ENCODE peak calls at places on chromosomes 16 and 17, in five cellular contexts. L is dorsolateral prefrontal cortex, M is fibroblast of lung, Z is tibial artery, Y is OCI-LY7. H is an unnamed sample.

GRCh38 chr16:4991754-4992153 is 33.6 kb downstream of the SEC14L5 start:
- DNase-seq in L (no peak), M (no peak), Z (no peak), Y (no peak), H (no peak)

GRCh38 chr17:77869665-77870132 is 88.8 kb upstream of the TNRC6C start:
- DNase-seq in L (no peak), M (no peak), Z (no peak), Y (peak; percentile 97), H (no peak)

GRCh38 chr17:79633154-79633553 is 22.3 kb upstream of the RBFOX3 start:
- DNase-seq in L (no peak), M (no peak), Z (peak; percentile 14), Y (no peak), H (peak; percentile 4)

GRCh38 chr17:75412455-75413317 is 7.2 kb upstream of the GRB2 start:
- DNase-seq in L (peak; percentile 32), M (peak; percentile 79), Z (peak; percentile 59), Y (peak; percentile 95), H (peak; percentile 51)

GRCh38 chr16:27720731-27721547 is 171.0 kb downstream of the KATNIP start:
- DNase-seq in L (no peak), M (no peak), Z (no peak), Y (no peak), H (no peak)

GRCh38 chr16:85800321-85800669 is 800 bp downstream of the COX4I1 start:
- DNase-seq in L (no peak), M (no peak), Z (no peak), Y (peak; percentile 13), H (no peak)

GRCh38 chr16:23119570-23119969 is 29.7 kb downstream of the USP31 start:
- DNase-seq in L (no peak), M (peak; percentile 58), Z (no peak), Y (no peak), H (no peak)

GRCh38 chr17:49567104-49567521 is 8.6 kb upstream of the NXPH3 start:
- DNase-seq in L (no peak), M (no peak), Z (no peak), Y (no peak), H (no peak)

GRCh38 chr16:14564881-14565687 is 65.0 kb downstream of the PARN start:
- DNase-seq in L (no peak), M (peak; percentile 46), Z (no peak), Y (no peak), H (no peak)

GRCh38 chr17:60224064-60224463 is 74.3 kb downstream of the CA4 start:
- DNase-seq in L (no peak), M (peak; percentile 5), Z (no peak), Y (no peak), H (no peak)

DNA sequence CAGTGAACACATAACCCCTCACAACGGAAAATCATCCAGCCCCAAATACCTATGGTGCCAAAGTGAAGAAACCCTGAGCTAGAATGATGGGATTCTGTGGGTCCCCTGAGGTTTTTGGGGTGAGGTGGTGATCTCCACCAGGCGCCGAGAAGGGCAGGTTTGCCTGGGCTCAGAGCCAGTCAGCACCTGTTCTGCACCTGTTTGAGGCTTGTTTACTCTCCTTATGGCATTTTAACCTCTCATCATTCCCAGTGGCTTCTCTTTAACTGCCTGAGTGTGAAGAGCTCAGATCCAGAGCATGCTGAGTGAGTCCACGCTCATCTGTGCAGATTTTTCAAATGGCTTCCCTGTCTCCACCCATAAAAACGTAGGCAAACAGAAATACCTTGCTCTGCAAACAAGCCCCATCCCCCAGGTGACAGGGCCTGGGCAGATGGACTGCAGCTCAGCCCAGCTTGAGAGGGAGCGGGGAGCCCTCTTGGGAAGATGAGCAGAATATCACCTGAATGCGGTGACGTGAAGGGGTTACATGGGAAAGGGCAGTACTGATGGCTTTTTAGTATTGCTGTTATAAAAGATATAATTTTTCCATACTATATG is 40.1 kb upstream of the CLEC19A start:
- DNase-seq in L (no peak), M (no peak), Z (no peak), Y (no peak), H (no peak)
- TF ChIP-seq CTCF in L (no peak), M (no peak), Z (no peak), Y (no peak), H (no peak)

GRCh38 chr17:67272312-67273050 is 27.5 kb upstream of the HELZ start:
- DNase-seq in L (no peak), M (no peak), Z (no peak), Y (peak; percentile 26), H (no peak)
- TF ChIP-seq CTCF in L (no peak), M (peak; percentile 5), Z (no peak), Y (peak; percentile 66), H (peak; percentile 49)

GRCh38 chr17:29567362-29568330 is 809 bp upstream of the ABHD15 start:
- DNase-seq in L (peak; percentile 63), M (peak; percentile 35), Z (peak; percentile 62), Y (peak; percentile 84), H (peak; percentile 52)
- TF ChIP-seq CTCF in L (peak; percentile 29), M (no peak), Z (peak; percentile 35), Y (peak; percentile 63), H (peak; percentile 47)

GRCh38 chr17:31696184-31696602 is 162.9 kb downstream of the COPRS start:
- DNase-seq in L (peak; percentile 17), M (peak; percentile 96), Z (peak; percentile 87), Y (no peak), H (peak; percentile 24)
- TF ChIP-seq CTCF in L (no peak), M (peak; percentile 22), Z (no peak), Y (no peak), H (no peak)

DNA sequence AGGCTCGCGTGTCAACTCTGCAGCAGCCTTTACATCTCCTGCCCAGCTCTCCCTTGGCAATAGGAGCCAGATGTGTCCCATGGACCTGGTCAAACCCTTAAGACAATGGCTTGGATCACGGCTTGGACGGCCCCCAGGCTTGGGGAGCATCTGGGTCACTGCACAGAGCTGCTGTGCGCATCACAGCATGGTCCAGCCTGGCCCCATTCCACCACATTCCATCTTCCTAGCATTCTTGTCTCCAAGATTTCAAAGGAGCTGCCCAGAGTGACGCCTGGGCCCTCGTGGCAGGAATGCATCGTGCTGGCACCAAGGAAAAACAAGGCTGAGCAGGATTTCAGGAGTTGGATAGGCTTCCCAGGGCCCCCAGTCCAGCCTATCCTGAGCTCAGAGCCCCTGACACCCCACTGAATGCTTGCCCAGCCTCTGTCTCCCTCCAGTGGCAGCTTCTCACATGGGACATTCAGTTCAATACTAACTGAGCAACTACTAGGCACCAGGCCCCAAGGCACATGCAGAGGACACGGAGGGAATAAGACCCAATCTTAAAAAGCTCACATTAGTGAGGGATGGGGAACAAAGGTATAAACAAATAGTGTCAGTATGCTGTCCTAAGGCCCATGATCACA is 34.3 kb downstream of the TK2 start:
- DNase-seq in L (no peak), M (peak; percentile 45), Z (peak; percentile 56), Y (peak; percentile 35), H (no peak)
- TF ChIP-seq CTCF in L (no peak), M (peak; percentile 48), Z (peak; percentile 82), Y (peak; percentile 67), H (peak; percentile 16)

GRCh38 chr17:73559532-73559931 is 84.7 kb downstream of the SDK2 start:
- DNase-seq in L (no peak), M (no peak), Z (no peak), Y (no peak), H (no peak)

GRCh38 chr17:73561066-73561465 is 83.2 kb downstream of the SDK2 start:
- DNase-seq in L (no peak), M (no peak), Z (no peak), Y (no peak), H (no peak)

GRCh38 chr17:73564856-73565255 is 79.4 kb downstream of the SDK2 start:
- DNase-seq in L (no peak), M (peak; percentile 24), Z (no peak), Y (no peak), H (no peak)

GRCh38 chr17:73562896-73563295 is 81.3 kb downstream of the SDK2 start:
- DNase-seq in L (no peak), M (no peak), Z (no peak), Y (no peak), H (no peak)

DNA sequence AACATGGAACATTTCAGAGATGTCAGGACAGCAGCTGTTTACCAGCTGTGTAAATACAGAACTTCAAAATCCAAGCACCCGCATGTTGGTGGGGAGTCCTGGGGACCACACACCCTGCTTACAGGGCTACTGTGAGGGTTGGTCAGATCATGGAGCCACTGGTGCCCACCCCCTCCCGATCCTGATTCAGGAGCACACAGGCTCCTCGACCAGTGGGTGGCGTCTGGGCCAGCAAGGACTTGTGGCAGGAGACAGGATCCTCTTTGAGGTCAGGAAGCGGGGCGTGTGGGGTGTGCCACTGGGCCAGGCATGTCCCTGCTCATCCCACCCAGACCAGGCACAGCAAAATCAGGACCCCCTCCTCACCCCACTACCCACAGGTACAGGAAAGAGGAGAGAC is 83.6 kb downstream of the SDK2 start:
- DNase-seq in L (no peak), M (no peak), Z (no peak), Y (peak; percentile 48), H (no peak)
- TF ChIP-seq CTCF in L (no peak), M (no peak), Z (no peak), Y (peak; percentile 64), H (peak; percentile 8)

DNA sequence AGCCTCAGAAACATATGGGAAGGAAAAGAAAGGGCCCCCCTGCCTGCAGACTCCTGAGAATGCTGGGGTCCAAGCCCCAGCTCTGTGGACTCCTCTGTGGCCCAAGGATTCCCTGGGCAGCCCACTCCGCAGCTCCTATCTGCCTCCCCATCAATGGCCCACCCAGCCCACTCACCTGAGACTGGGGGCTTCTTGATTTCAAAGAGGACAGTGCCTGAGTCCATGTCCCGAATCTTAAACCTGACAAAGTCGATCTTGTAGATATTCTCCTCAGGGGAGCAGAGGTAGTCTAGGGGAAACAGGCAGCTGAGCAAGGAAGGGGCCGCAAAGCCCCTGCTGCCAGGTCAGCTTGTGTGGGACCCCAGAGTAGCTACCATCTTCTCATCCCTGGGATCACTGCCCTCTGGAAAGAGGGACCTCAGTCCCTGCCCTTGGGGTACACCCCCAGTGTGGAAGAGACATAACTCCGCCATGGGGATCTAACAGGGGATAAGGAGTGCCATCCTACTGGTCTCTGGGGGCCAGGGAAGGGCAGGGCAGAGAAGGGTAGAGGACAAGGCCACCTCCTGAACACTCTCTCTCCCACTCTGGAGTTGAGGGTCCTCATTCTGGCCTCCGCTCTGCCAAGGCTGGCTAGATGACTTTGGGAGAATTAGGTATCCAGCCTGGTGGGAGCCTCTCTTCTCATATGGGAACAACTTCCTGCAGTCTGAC is 3.9 kb downstream of the UNC119 start:
- DNase-seq in L (no peak), M (no peak), Z (no peak), Y (no peak), H (no peak)
- TF ChIP-seq CTCF in L (no peak), M (no peak), Z (no peak), Y (peak; percentile 58), H (no peak)

DNA sequence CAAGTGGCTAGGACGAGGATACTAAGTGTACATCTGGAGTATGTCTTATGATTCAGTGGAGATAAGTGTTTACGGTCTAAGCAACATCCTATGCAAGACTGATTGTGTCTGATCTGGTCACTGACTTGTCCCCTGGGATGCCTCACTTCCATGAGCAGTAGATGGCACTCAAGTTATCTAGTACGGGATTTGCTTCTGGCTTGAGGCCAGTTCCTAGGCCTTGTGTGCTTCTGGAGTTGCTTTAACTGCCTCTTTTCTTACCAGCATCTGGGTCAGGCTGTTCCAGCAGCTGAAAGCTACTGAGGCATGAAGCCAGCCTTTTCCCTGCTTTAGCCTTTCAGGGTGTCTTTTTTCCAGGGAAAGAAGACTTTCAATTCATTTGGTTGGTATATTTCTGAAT is 23.0 kb downstream of the SUPT6H start:
- DNase-seq in L (peak; percentile 73), M (peak; percentile 54), Z (no peak), Y (no peak), H (no peak)
- TF ChIP-seq CTCF in L (peak; percentile 66), M (no peak), Z (no peak), Y (no peak), H (no peak)

DNA sequence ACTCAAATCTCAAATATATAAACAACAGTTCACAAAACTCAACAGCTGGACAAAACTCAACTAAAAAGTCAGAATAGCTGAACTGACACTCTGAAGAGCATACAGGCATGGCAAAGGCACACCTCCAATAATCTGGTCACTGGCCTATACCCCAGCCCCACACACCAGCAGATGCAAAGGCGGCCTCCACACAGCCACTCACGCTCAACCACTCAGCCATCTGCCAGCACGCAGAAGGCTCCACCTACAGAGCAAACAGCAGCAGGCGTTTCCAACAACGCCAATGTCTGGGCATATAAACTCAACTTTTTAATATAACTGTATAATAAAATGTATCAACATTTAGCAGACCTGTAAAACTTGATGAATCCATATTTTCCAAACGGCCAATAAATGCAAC is 17.2 kb downstream of the USP7 start:
- DNase-seq in L (peak; percentile 32), M (no peak), Z (no peak), Y (peak; percentile 44), H (no peak)
- TF ChIP-seq CTCF in L (no peak), M (no peak), Z (no peak), Y (peak; percentile 59), H (no peak)

H was measured in progenitor cell of endocrine pancreas.